ENCODE peak calls at places on chromosomes 4 and X, in six cellular contexts. L, U, H, E, V and P are unnamed samples. For H3K36me3, the result is how much of the 10 kb centered on the place peaks cover.

GRCh38 chr4:105474110-105474518 is 252 bp upstream of the PPA2 start:
- DNase-seq in L (no peak), U (peak), H (no peak), E (no peak), V (peak), P (peak)

GRCh38 chrX:11530621-11531020 is 135.1 kb downstream of the ARHGAP6 start:
- DNase-seq in L (no peak), U (no peak), H (no peak), E (no peak), V (no peak), P (no peak)

GRCh38 chr4:30722092-30722915 is 2.1 kb downstream of the PCDH7 start:
- DNase-seq in L (no peak), U (no peak), H (no peak), E (peak), V (peak), P (no peak)

GRCh38 chr4:161182913-161183312 is 980.9 kb downstream of the FSTL5 start:
- DNase-seq in L (no peak), U (no peak), H (no peak), E (no peak), V (no peak), P (no peak)

GRCh38 chrX:135345328-135345645 is 36.0 kb downstream of the ETDC start:
- DNase-seq in L (peak), U (peak), H (no peak), E (no peak), V (peak), P (peak)

GRCh38 chr4:1715002-1715761 is 3.1 kb upstream of the SLBP start:
- DNase-seq in L (no peak), U (peak), H (no peak), E (peak), V (no peak), P (no peak)

GRCh38 chrX:74421181-74422028 is at the start of gene SLC16A2:
- DNase-seq in L (peak), U (peak), H (peak), E (peak), V (peak), P (peak)

GRCh38 chr4:179059396-179059795 is 1617.2 kb upstream of the AGA start:
- DNase-seq in L (no peak), U (no peak), H (no peak), E (no peak), V (no peak), P (no peak)

GRCh38 chr4:65747386-65747785 is 77.1 kb upstream of the EPHA5 start:
- DNase-seq in L (no peak), U (no peak), H (no peak), E (no peak), V (no peak), P (no peak)

GRCh38 chr4:78121338-78121904 is 64.3 kb downstream of the FRAS1 start:
- DNase-seq in L (no peak), U (no peak), H (no peak), E (no peak), V (peak), P (no peak)

GRCh38 chr4:155885666-155886065 is 17.8 kb upstream of the TDO2 start:
- DNase-seq in L (no peak), U (no peak), H (no peak), E (no peak), V (no peak), P (no peak)

GRCh38 chr4:157128395-157128794 is 52.4 kb downstream of the GLRB start:
- DNase-seq in L (peak), U (no peak), H (no peak), E (no peak), V (no peak), P (no peak)

GRCh38 chrX:153635388-153635787 is 11.6 kb upstream of the DUSP9 start:
- DNase-seq in L (peak), U (no peak), H (no peak), E (no peak), V (peak), P (no peak)

GRCh38 chrX:18146009-18146408 is 74.7 kb downstream of the BEND2 start:
- DNase-seq in L (no peak), U (no peak), H (no peak), E (no peak), V (no peak), P (no peak)

GRCh38 chrX:105636667-105637066 is 185.7 kb upstream of the NRK start:
- DNase-seq in L (no peak), U (no peak), H (no peak), E (no peak), V (peak), P (no peak)

GRCh38 chr4:54625391-54625790 is 32.4 kb upstream of the KIT start:
- DNase-seq in L (no peak), U (no peak), H (no peak), E (no peak), V (no peak), P (no peak)

GRCh38 chr4:17347445-17347844 is 164.4 kb downstream of the QDPR start:
- DNase-seq in L (peak), U (no peak), H (no peak), E (no peak), V (no peak), P (peak)

GRCh38 chr4:126265880-126266279 is 951.1 kb downstream of the FAT4 start:
- DNase-seq in L (no peak), U (no peak), H (no peak), E (no peak), V (no peak), P (no peak)

DNA sequence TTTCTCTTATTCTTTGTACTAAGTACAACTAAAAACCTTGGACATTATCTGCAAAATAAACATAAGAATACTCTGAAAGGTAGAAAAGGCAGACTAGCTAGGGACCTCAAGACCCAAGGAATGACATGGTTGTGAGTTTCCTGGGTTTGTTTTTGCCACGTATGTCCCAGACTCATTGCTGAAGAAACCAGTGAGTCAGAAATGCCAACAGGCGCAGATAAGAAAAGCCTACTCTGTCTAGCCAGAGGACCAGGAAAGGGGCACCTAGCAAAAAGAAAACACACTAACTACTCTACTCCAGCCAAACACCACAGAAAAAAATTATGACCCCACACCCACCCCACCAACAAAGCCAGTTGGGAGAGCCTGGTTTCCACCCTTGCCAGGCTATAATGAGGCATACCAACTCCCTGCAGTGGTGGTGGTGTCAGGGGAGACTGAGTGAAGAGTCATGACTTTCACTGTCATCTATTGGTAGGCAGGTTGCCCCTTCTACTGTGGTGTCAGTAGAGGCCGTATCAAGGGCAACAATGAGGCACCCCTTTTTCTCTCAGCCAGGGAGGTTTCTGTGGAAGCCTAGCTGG is 10.9 kb downstream of the MTMR1 start:
- DNase-seq in L (no peak), U (no peak), H (no peak), E (no peak), V (no peak), P (no peak)
- H3K36me3 ChIP-seq in L (under half), U (under half), H (under half), E (under half), V (under half), P (under half)

GRCh38 chr4:76513517-76513916 is 78.5 kb downstream of the SHROOM3 start:
- DNase-seq in L (no peak), U (no peak), H (no peak), E (no peak), V (no peak), P (no peak)

GRCh38 chr4:76518241-76518640 is 83.2 kb downstream of the SHROOM3 start:
- DNase-seq in L (no peak), U (no peak), H (no peak), E (no peak), V (no peak), P (no peak)

GRCh38 chr4:76514087-76514486 is 79.1 kb downstream of the SHROOM3 start:
- DNase-seq in L (no peak), U (no peak), H (no peak), E (no peak), V (no peak), P (no peak)

GRCh38 chr4:76512000-76512399 is 77.0 kb downstream of the SHROOM3 start:
- DNase-seq in L (no peak), U (no peak), H (no peak), E (no peak), V (no peak), P (no peak)

GRCh38 chr4:76515975-76516853 is 81.2 kb downstream of the SHROOM3 start:
- DNase-seq in L (no peak), U (no peak), H (no peak), E (no peak), V (no peak), P (no peak)
- H3K27ac ChIP-seq in L (no peak), U (no peak), H (no peak), E (no peak), V (no peak), P (no peak)

GRCh38 chr4:102809190-102809589 is 18.2 kb downstream of the UBE2D3 start:
- DNase-seq in L (no peak), U (no peak), H (no peak), E (no peak), V (no peak), P (no peak)
- H3K36me3 ChIP-seq in L (half or more), U (under half), H (under half), E (under half), V (under half), P (under half)

GRCh38 chr4:53489279-53489889 is 101.9 kb downstream of the LNX1 start:
- DNase-seq in L (no peak), U (no peak), H (no peak), E (no peak), V (no peak), P (no peak)

GRCh38 chr4:53484911-53485459 is 106.3 kb downstream of the LNX1 start:
- DNase-seq in L (no peak), U (no peak), H (no peak), E (no peak), V (no peak), P (no peak)

GRCh38 chr4:53494851-53495250 is 96.4 kb downstream of the LNX1 start:
- DNase-seq in L (no peak), U (no peak), H (no peak), E (no peak), V (no peak), P (no peak)

GRCh38 chr4:53490965-53491622 is 100.2 kb downstream of the LNX1 start:
- DNase-seq in L (peak), U (no peak), H (no peak), E (no peak), V (no peak), P (peak)

DNA sequence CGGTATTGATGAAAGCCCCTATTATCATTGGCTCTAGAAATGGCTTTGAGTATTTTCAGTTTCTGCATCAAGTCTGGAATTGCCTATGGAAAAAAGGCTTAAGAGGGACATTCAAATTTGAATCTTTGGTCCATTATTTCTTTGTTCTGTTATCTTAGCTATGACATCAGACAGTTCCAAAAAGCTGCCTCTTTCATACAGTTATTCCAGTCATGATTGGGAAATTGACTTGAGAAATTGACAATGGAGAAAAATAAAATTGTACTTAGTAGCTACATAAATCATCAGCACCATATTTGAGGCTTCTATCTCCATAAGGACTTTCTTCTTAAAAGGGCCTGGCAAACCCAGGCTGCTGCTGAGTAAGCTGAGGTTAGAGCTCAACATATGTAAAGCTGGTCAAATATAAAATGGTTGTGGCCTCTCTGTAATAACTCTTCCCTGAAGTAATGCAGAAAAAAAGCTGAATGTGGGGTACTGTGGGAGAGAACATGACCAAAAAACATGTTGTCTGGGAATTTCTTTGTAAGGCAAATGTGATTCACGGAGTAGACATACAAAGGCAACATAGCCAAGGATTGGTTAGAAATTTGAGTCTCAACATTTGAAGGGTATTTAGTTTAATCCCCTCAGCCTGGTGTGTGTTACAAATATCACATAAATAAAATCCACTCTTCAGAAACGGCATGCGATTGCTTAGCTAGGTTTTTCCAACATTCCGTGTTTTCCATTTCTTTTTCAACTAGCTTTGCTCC is 100.9 kb downstream of the LNX1 start:
- DNase-seq in L (no peak), U (no peak), H (no peak), E (no peak), V (no peak), P (no peak)
- H3K27ac ChIP-seq in L (peak), U (no peak), H (no peak), E (no peak), V (no peak), P (peak)

DNA sequence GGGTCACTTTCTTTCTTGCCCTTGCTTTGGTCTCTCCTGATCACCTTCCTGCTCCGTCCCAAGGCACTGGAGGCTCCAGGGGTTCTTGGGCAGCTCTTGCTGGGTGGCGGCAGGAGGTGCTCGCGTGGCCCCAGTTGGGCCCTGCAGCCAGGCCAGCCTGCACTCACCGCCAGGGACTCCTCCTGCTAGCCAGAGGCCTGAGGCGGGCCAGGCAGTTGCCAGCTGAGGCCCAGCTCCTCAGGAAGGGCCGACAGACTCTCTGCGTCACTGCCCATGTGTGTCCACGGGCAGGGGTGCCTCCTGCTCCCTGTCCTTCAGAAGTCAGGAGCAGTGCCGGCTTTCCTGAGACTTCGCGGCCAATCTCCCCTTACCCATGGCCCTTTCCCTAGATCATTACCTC is 9.3 kb downstream of the SUV39H1 start:
- DNase-seq in L (no peak), U (no peak), H (no peak), E (no peak), V (no peak), P (no peak)
- H3K36me3 ChIP-seq in L (under half), U (under half), H (under half), E (under half), V (under half), P (under half)

GRCh38 chr4:6239486-6239885 is 30.2 kb upstream of the WFS1 start:
- DNase-seq in L (no peak), U (peak), H (no peak), E (no peak), V (peak), P (no peak)

GRCh38 chr4:6235901-6236625 is 33.6 kb upstream of the WFS1 start:
- DNase-seq in L (no peak), U (no peak), H (no peak), E (no peak), V (no peak), P (no peak)

GRCh38 chr4:6233943-6234342 is 33.6 kb upstream of the JAKMIP1 start:
- DNase-seq in L (no peak), U (no peak), H (no peak), E (no peak), V (no peak), P (no peak)

GRCh38 chr4:6235012-6235411 is 34.6 kb upstream of the WFS1 start:
- DNase-seq in L (no peak), U (no peak), H (no peak), E (no peak), V (no peak), P (no peak)

GRCh38 chr4:6236816-6237390 is 32.7 kb upstream of the WFS1 start:
- DNase-seq in L (no peak), U (no peak), H (no peak), E (no peak), V (no peak), P (no peak)
- H3K27ac ChIP-seq in L (no peak), U (no peak), H (no peak), E (no peak), V (no peak), P (no peak)